ENCODE peak calls at places on chromosomes 2 and 18, in six cellular contexts. One of them, this sample, is unnamed.

GRCh38 chr2:199588054-199588453 is 130.3 kb upstream of the SATB2 start:
- DNase-seq in IMR-90: no peak
- DNase-seq in neuronal stem cell: no peak
- DNase-seq in H1: no peak
- DNase-seq in mesendoderm: no peak
- DNase-seq in mesenchymal stem cell: no peak
- DNase-seq in this sample: no peak

GRCh38 chr2:240954436-240955305 is 43.7 kb upstream of the SNED1 start:
- DNase-seq in IMR-90: no peak
- DNase-seq in neuronal stem cell: no peak
- DNase-seq in H1: peak; percentile 37
- DNase-seq in mesendoderm: no peak
- DNase-seq in mesenchymal stem cell: no peak
- DNase-seq in this sample: peak; percentile 18

GRCh38 chr2:171712051-171712450 is 24.8 kb downstream of the DYNC1I2 start:
- DNase-seq in IMR-90: peak; percentile 92
- DNase-seq in neuronal stem cell: no peak
- DNase-seq in H1: no peak
- DNase-seq in mesendoderm: peak; percentile 6
- DNase-seq in mesenchymal stem cell: peak; percentile 78
- DNase-seq in this sample: no peak

GRCh38 chr2:20966061-20966460 is 77.8 kb downstream of the APOB start:
- DNase-seq in IMR-90: no peak
- DNase-seq in neuronal stem cell: no peak
- DNase-seq in H1: no peak
- DNase-seq in mesendoderm: no peak
- DNase-seq in mesenchymal stem cell: no peak
- DNase-seq in this sample: no peak

GRCh38 chr2:45373534-45373933 is 237.5 kb downstream of the SRBD1 start:
- DNase-seq in IMR-90: no peak
- DNase-seq in neuronal stem cell: no peak
- DNase-seq in H1: no peak
- DNase-seq in mesendoderm: no peak
- DNase-seq in mesenchymal stem cell: no peak
- DNase-seq in this sample: no peak

GRCh38 chr2:241764272-241765241 is 12.1 kb upstream of the GAL3ST2 start:
- DNase-seq in IMR-90: no peak
- DNase-seq in neuronal stem cell: no peak
- DNase-seq in H1: peak; percentile 57
- DNase-seq in mesendoderm: peak; percentile 42
- DNase-seq in mesenchymal stem cell: no peak
- DNase-seq in this sample: peak; percentile 42

GRCh38 chr2:191217580-191217979 is 27.6 kb upstream of the MYO1B start:
- DNase-seq in IMR-90: peak; percentile 76
- DNase-seq in neuronal stem cell: no peak
- DNase-seq in H1: no peak
- DNase-seq in mesendoderm: peak; percentile 89
- DNase-seq in mesenchymal stem cell: peak; percentile 75
- DNase-seq in this sample: no peak

GRCh38 chr18:3380384-3380961 is 69.5 kb upstream of the TGIF1 start:
- DNase-seq in IMR-90: peak; percentile 58
- DNase-seq in neuronal stem cell: no peak
- DNase-seq in H1: no peak
- DNase-seq in mesendoderm: no peak
- DNase-seq in mesenchymal stem cell: peak; percentile 12
- DNase-seq in this sample: no peak

GRCh38 chr18:37456395-37456794 is 109.2 kb downstream of the CELF4 start:
- DNase-seq in IMR-90: no peak
- DNase-seq in neuronal stem cell: no peak
- DNase-seq in H1: no peak
- DNase-seq in mesendoderm: no peak
- DNase-seq in mesenchymal stem cell: no peak
- DNase-seq in this sample: no peak

GRCh38 chr2:17684008-17684407 is 69.6 kb downstream of the SMC6 start:
- DNase-seq in IMR-90: no peak
- DNase-seq in neuronal stem cell: no peak
- DNase-seq in H1: no peak
- DNase-seq in mesendoderm: no peak
- DNase-seq in mesenchymal stem cell: no peak
- DNase-seq in this sample: no peak

GRCh38 chr2:30491225-30491624 is 44.2 kb downstream of the LCLAT1 start:
- DNase-seq in IMR-90: no peak
- DNase-seq in neuronal stem cell: no peak
- DNase-seq in H1: no peak
- DNase-seq in mesendoderm: no peak
- DNase-seq in mesenchymal stem cell: no peak
- DNase-seq in this sample: no peak

GRCh38 chr2:98761267-98761781 is 30.4 kb upstream of the MGAT4A start:
- DNase-seq in IMR-90: no peak
- DNase-seq in neuronal stem cell: no peak
- DNase-seq in H1: no peak
- DNase-seq in mesendoderm: no peak
- DNase-seq in mesenchymal stem cell: no peak
- DNase-seq in this sample: no peak

GRCh38 chr2:205235434-205235833 is 446.9 kb upstream of the NRP2 start:
- DNase-seq in IMR-90: no peak
- DNase-seq in neuronal stem cell: no peak
- DNase-seq in H1: no peak
- DNase-seq in mesendoderm: no peak
- DNase-seq in mesenchymal stem cell: no peak
- DNase-seq in this sample: no peak
- H3K4me1 ChIP-seq in IMR-90: no peaks in the 10 kb centered on the region
- H3K4me1 ChIP-seq in neuronal stem cell: no peaks in the 10 kb centered on the region
- H3K4me1 ChIP-seq in H1: no peaks in the 10 kb centered on the region
- H3K4me1 ChIP-seq in mesendoderm: no peaks in the 10 kb centered on the region
- H3K4me1 ChIP-seq in mesenchymal stem cell: no peaks in the 10 kb centered on the region
- H3K4me1 ChIP-seq in this sample: peaks cover 3% of the 10 kb centered on the region

GRCh38 chr18:45384137-45384998 is 230.9 kb upstream of the SLC14A2 start:
- DNase-seq in IMR-90: peak; percentile 35
- DNase-seq in neuronal stem cell: peak; percentile 70
- DNase-seq in H1: peak; percentile 86
- DNase-seq in mesendoderm: peak; percentile 78
- DNase-seq in mesenchymal stem cell: peak; percentile 51
- DNase-seq in this sample: peak; percentile 72
- H2BK5ac ChIP-seq in IMR-90: no peak overlapping the region
- H2BK5ac ChIP-seq in neuronal stem cell: no peak overlapping the region
- H2BK5ac ChIP-seq in H1: no peak overlapping the region
- H2BK5ac ChIP-seq in mesendoderm: no peak overlapping the region
- H2BK5ac ChIP-seq in mesenchymal stem cell: no peak overlapping the region
- H2BK5ac ChIP-seq in this sample: no peak overlapping the region

GRCh38 chr18:34723143-34723542 is 13.0 kb downstream of the DTNA start:
- DNase-seq in IMR-90: no peak
- DNase-seq in neuronal stem cell: no peak
- DNase-seq in H1: no peak
- DNase-seq in mesendoderm: no peak
- DNase-seq in mesenchymal stem cell: no peak
- DNase-seq in this sample: no peak
- H3K4me1 ChIP-seq in IMR-90: no peaks in the 10 kb centered on the region
- H3K4me1 ChIP-seq in neuronal stem cell: no peaks in the 10 kb centered on the region
- H3K4me1 ChIP-seq in H1: no peaks in the 10 kb centered on the region
- H3K4me1 ChIP-seq in mesendoderm: peaks cover 4% of the 10 kb centered on the region
- H3K4me1 ChIP-seq in mesenchymal stem cell: no peaks in the 10 kb centered on the region
- H3K4me1 ChIP-seq in this sample: no peaks in the 10 kb centered on the region

GRCh38 chr2:85259101-85259590 is 68.6 kb downstream of the TGOLN2 start:
- DNase-seq in IMR-90: peak; percentile 65
- DNase-seq in neuronal stem cell: peak; percentile 56
- DNase-seq in H1: no peak
- DNase-seq in mesendoderm: peak; percentile 94
- DNase-seq in mesenchymal stem cell: peak; percentile 78
- DNase-seq in this sample: no peak
- H2BK5ac ChIP-seq in IMR-90: peak overlapping the region; percentile 28
- H2BK5ac ChIP-seq in neuronal stem cell: no peak overlapping the region
- H2BK5ac ChIP-seq in H1: no peak overlapping the region
- H2BK5ac ChIP-seq in mesendoderm: peak overlapping the region; percentile 75
- H2BK5ac ChIP-seq in mesenchymal stem cell: peak overlapping the region; percentile 68
- H2BK5ac ChIP-seq in this sample: no peak overlapping the region

DNA sequence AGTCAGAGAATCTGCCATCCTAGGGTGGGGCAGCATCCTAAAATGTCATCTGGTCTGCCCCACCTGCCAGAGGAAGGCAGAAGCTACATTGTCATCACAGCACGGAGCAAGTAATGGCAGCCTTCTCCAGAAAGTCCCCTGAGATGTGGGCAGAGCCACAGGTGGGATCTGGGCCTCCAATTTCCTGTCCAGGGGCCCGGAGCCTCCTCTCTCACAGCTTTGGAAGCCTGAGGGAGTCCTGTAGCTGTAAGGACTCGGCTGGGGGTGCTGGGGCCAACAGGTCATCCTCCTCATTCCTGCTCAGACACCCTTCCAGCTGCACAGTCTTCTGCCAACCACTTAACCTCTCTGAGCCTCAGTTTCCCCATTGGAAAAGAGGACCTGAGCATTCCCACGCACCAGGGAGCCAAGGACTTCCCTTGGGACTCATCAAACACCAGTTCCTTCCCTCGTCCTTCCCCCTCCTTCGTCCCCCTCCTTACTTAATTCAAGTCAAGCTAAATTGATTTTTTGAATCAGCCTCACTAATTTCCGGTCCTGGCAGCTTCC is 48.6 kb upstream of the ID2 start:
- DNase-seq in IMR-90: no peak
- DNase-seq in neuronal stem cell: no peak
- DNase-seq in H1: no peak
- DNase-seq in mesendoderm: no peak
- DNase-seq in mesenchymal stem cell: no peak
- DNase-seq in this sample: no peak
- H3K4me1 ChIP-seq in IMR-90: peaks cover 31% of the 10 kb centered on the region
- H3K4me1 ChIP-seq in neuronal stem cell: peaks cover 21% of the 10 kb centered on the region
- H3K4me1 ChIP-seq in H1: peaks cover 12% of the 10 kb centered on the region
- H3K4me1 ChIP-seq in mesendoderm: peaks cover 4% of the 10 kb centered on the region
- H3K4me1 ChIP-seq in mesenchymal stem cell: peaks cover 45% of the 10 kb centered on the region
- H3K4me1 ChIP-seq in this sample: peaks cover 8% of the 10 kb centered on the region

GRCh38 chr2:181552808-181553207 is 95.6 kb downstream of the ITGA4 start:
- DNase-seq in IMR-90: no peak
- DNase-seq in neuronal stem cell: no peak
- DNase-seq in H1: no peak
- DNase-seq in mesendoderm: peak; percentile 32
- DNase-seq in mesenchymal stem cell: no peak
- DNase-seq in this sample: no peak
- H2BK5ac ChIP-seq in IMR-90: no peak overlapping the region
- H2BK5ac ChIP-seq in neuronal stem cell: no peak overlapping the region
- H2BK5ac ChIP-seq in H1: no peak overlapping the region
- H2BK5ac ChIP-seq in mesendoderm: no peak overlapping the region
- H2BK5ac ChIP-seq in mesenchymal stem cell: no peak overlapping the region
- H2BK5ac ChIP-seq in this sample: no peak overlapping the region

GRCh38 chr2:64655873-64656272 is 2.2 kb upstream of the SERTAD2 start:
- DNase-seq in IMR-90: no peak
- DNase-seq in neuronal stem cell: no peak
- DNase-seq in H1: no peak
- DNase-seq in mesendoderm: no peak
- DNase-seq in mesenchymal stem cell: no peak
- DNase-seq in this sample: no peak
- H3K4me1 ChIP-seq in IMR-90: peaks cover 5% of the 10 kb centered on the region
- H3K4me1 ChIP-seq in neuronal stem cell: peaks cover 3% of the 10 kb centered on the region
- H3K4me1 ChIP-seq in H1: peaks cover 3% of the 10 kb centered on the region
- H3K4me1 ChIP-seq in mesendoderm: peaks cover 4% of the 10 kb centered on the region
- H3K4me1 ChIP-seq in mesenchymal stem cell: peaks cover 6% of the 10 kb centered on the region
- H3K4me1 ChIP-seq in this sample: peaks cover 2% of the 10 kb centered on the region